ENCODE peak calls at places on chromosomes 11 and 22, in four cellular contexts. N is GM12878, F is heart right ventricle, V is IMR-90. L is an unnamed sample.

GRCh38 chr22:41681616-41682015 is 7.1 kb downstream of the SNU13 start:
- DNase-seq in V (no peak), F (no peak), N (no peak), L (no peak)

GRCh38 chr11:93622043-93622442 is 39.4 kb upstream of the CEP295 start:
- DNase-seq in F (no peak), N (no peak), V (no peak), L (no peak)

GRCh38 chr11:94134651-94135512 is 6.2 kb downstream of the PANX1 start:
- DNase-seq in F (peak; percentile 78), N (no peak), V (peak; percentile 96), L (no peak)

GRCh38 chr11:15969281-15969680 is 387.1 kb downstream of the SOX6 start:
- DNase-seq in V (peak; percentile 93), N (peak; percentile 32), F (peak; percentile 81), L (no peak)

GRCh38 chr22:45226681-45227186 is 14.0 kb downstream of the KIAA0930 start:
- DNase-seq in N (no peak), V (no peak), F (no peak), L (no peak)

GRCh38 chr22:26416670-26417270 is 12.3 kb upstream of the ASPHD2 start:
- DNase-seq in F (no peak), V (peak; percentile 73), N (no peak), L (no peak)

GRCh38 chr11:120208012-120208441 is 2.8 kb upstream of the OAF start:
- DNase-seq in V (no peak), N (no peak), F (no peak), L (no peak)

GRCh38 chr22:50498322-50498861 is 9.1 kb downstream of the LMF2 start:
- DNase-seq in F (peak; percentile 63), V (peak; percentile 51), N (no peak), L (peak; percentile 66)

GRCh38 chr11:130043575-130043974 is 26.1 kb upstream of the APLP2 start:
- DNase-seq in V (no peak), N (no peak), F (peak; percentile 9), L (no peak)

GRCh38 chr11:75768112-75768908 is at the start of gene DGAT2:
- DNase-seq in N (peak; percentile 47), F (peak; percentile 70), V (peak; percentile 42), L (peak; percentile 72)

GRCh38 chr22:40176921-40177737 is 596 bp upstream of the TNRC6B start:
- DNase-seq in N (peak; percentile 41), V (peak; percentile 71), F (no peak), L (peak; percentile 90)

GRCh38 chr22:29799217-29799680 is 32.1 kb downstream of the UQCR10 start:
- DNase-seq in V (peak; percentile 94), N (no peak), F (peak; percentile 90), L (no peak)

GRCh38 chr11:34869425-34869824 is 46.8 kb downstream of the APIP start:
- DNase-seq in V (no peak), N (no peak), F (no peak), L (no peak)

GRCh38 chr11:75350743-75351540 is 519 bp downstream of the ARRB1 start:
- DNase-seq in V (peak; percentile 46), F (no peak), N (no peak), L (peak; percentile 52)

GRCh38 chr11:55902308-55902707 is 12.1 kb downstream of the OR5W2 start:
- DNase-seq in N (no peak), V (no peak), F (no peak), L (no peak)

GRCh38 chr11:98729118-98729517 is 291.6 kb upstream of the CNTN5 start:
- DNase-seq in F (no peak), V (no peak), N (no peak), L (no peak)

GRCh38 chr11:1221848-1222311 is 986 bp upstream of the MUC5B start:
- DNase-seq in F (no peak), N (no peak), V (no peak), L (no peak)

GRCh38 chr11:103995896-103996295 is 40.5 kb upstream of the DDI1 start:
- DNase-seq in V (no peak), N (no peak), F (no peak), L (no peak)

GRCh38 chr11:130513132-130513531 is 64.7 kb downstream of the ADAMTS15 start:
- DNase-seq in N (no peak), V (no peak), F (peak; percentile 67), L (no peak)

GRCh38 chr11:10543782-10544181 is 2.8 kb upstream of the RNF141 start:
- DNase-seq in N (no peak), V (no peak), F (no peak), L (no peak)

GRCh38 chr22:27829620-27830019 is 28.1 kb upstream of the MN1 start:
- DNase-seq in N (no peak), V (no peak), F (no peak), L (no peak)

GRCh38 chr22:37970864-37971263 is 13.5 kb downstream of the SOX10 start:
- DNase-seq in N (no peak), V (no peak), F (no peak), L (no peak)

GRCh38 chr11:78192223-78192719 is 3.6 kb downstream of the USP35 start:
- DNase-seq in V (no peak), N (no peak), F (no peak), L (no peak)

GRCh38 chr11:115806056-115806455 is 301.8 kb upstream of the CADM1 start:
- DNase-seq in N (no peak), V (no peak), F (no peak), L (no peak)

GRCh38 chr22:46655861-46656608 is 35.8 kb downstream of the GRAMD4 start:
- DNase-seq in V (no peak), N (no peak), F (no peak), L (no peak)

GRCh38 chr22:29719894-29720645 is at the start of gene CABP7:
- DNase-seq in V (no peak), N (no peak), F (no peak), L (no peak)

GRCh38 chr22:19524170-19525115 is at the start of gene CLDN5:
- DNase-seq in V (no peak), N (no peak), F (peak; percentile 79), L (no peak)

GRCh38 chr11:92449222-92449621 is 224.6 kb downstream of the FAT3 start:
- DNase-seq in V (no peak), F (no peak), N (no peak), L (no peak)

GRCh38 chr11:40722179-40722795 is 737.2 kb downstream of the LRRC4C start:
- DNase-seq in V (peak; percentile 0), F (no peak), N (no peak), L (no peak)

GRCh38 chr11:120335596-120335927 is 651 bp upstream of the ARHGEF12 start:
- DNase-seq in V (peak; percentile 34), N (no peak), F (no peak), L (peak; percentile 23)

GRCh38 chr11:27216268-27217149 is 146.5 kb downstream of the CCDC34 start:
- DNase-seq in F (peak; percentile 66), V (peak; percentile 75), N (no peak), L (no peak)

GRCh38 chr22:30754521-30754920 is 59.8 kb downstream of the OSBP2 start:
- DNase-seq in F (no peak), V (no peak), N (no peak), L (no peak)

GRCh38 chr11:55501014-55501413 is 53.3 kb upstream of the OR4C15 start:
- DNase-seq in N (no peak), F (no peak), V (no peak), L (no peak)

GRCh38 chr11:85784907-85785306 is 26.0 kb downstream of the SYTL2 start:
- DNase-seq in N (no peak), V (no peak), F (no peak), L (no peak)

GRCh38 chr11:119693253-119693815 is 35.7 kb downstream of the NECTIN1 start:
- DNase-seq in N (no peak), V (no peak), F (no peak), L (no peak)

GRCh38 chr11:125305346-125305745 is 140.8 kb downstream of the PKNOX2 start:
- DNase-seq in N (no peak), V (no peak), F (no peak), L (no peak)

GRCh38 chr11:75132080-75132479 is 18.8 kb upstream of the SLCO2B1 start:
- DNase-seq in F (no peak), V (no peak), N (no peak), L (no peak)

DNA sequence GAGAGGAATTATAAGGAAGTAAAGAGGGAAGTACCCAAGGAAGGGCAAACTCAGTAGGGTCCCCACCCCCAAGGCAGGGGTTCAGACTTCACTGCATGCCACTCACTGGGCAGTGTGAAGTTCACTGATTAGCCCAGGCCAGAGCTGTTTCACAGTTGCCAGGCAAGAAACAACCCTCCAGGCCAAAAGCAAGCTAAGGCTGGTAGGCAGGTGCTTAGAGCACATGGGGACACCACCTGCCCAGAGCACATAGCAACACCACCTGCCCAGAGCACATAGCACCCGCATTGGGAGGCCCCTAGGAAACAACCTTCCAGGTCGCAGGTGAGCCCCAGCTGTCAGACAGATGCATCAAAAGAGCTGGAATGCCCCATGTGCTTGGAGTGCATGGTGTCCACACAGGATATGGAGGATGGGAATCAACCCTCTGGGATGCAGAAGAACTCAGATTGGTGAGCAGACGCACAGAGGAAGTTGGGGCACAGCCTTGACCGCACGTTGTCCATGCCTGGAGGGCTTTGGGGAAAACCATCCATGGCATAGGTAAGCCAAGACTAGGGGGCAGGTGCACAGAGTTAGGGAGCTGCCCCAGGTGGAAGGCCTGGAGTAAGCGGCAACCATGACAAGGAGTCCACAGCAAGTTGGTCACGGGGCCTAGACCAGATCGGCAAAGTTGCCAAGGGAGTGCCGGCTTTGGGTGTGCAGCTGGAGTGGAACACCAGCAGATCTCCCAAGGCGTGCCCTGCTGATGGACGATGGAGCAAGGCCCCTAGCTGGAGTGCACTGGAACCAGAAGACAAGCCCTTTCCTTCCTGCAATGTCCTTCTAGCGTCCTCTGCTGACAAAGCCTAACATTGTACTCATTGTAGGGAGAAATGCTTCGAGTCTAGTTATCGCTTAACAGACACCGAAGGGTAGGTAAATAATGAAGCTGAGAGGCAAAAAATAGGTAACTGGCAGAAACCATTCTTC is 7.8 kb upstream of the TMEM216 start:
- DNase-seq in V (peak; percentile 42), N (no peak), F (no peak), L (no peak)
- H3K4me3 ChIP-seq in V (no peak overlapping the region), N (no peak overlapping the region), F (no peak overlapping the region), L (no peak overlapping the region)

DNA sequence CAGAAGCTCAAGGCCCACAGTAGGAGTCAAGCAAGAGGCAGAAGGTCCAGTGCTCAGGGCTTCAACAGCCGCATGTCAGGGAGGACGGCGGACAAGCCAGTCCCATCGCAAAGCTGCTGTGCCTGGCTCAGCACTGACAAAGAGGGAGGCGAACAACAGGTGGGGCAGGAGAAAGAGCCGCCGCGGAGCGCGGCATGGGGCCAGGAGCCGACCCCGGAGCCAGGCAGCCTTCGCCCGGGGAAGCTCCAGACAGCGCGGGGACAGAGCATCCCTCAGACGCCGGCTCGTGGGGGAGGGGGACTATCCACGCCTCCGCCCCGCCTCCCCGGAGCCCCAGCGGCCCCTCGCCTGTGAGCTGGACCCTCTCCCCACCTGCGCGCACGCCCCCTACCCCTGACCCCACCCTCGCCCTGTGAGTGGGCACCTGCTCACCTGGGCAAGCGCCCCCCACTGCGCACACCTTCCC is 369 bp downstream of the DHCR7 start:
- DNase-seq in V (no peak), F (no peak), N (no peak), L (no peak)
- H3K36me3 ChIP-seq in V (peaks cover 6% of the 10 kb centered on the region), F (no peaks in the 10 kb centered on the region), N (peaks cover 17% of the 10 kb centered on the region), L (no peaks in the 10 kb centered on the region)

GRCh38 chr11:8671651-8672062 is 10.8 kb downstream of the TRIM66 start:
- DNase-seq in N (no peak), F (peak; percentile 49), V (peak; percentile 87), L (no peak)
- H3K4me3 ChIP-seq in N (no peak overlapping the region), F (no peak overlapping the region), V (no peak overlapping the region), L (no peak overlapping the region)

DNA sequence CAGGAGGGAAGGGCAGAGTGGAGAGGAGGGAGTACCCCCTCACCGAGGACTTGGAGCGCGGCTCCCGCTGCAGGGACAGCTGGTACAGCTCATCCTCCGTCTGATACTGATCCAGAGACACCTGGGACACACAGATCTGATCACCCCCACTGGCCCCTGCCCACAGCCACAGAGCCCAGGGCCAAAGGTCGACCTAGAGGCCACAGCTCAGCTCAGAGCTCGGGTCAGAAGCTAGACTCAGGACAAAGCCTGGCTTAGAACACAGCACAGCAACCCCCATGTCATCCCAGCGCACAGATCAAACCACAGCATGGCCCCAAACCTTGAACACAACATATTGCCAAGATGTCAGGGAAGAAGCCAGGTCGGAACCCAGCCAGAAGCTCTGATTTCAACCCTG is 8.1 kb downstream of the RASGRP2 start:
- DNase-seq in N (no peak), F (no peak), V (no peak), L (no peak)
- H3K36me3 ChIP-seq in N (no peaks in the 10 kb centered on the region), F (no peaks in the 10 kb centered on the region), V (no peaks in the 10 kb centered on the region), L (peaks cover 70% of the 10 kb centered on the region)

L was measured in CD4-positive, alpha-beta memory T cell.